ENCODE peak calls at places on chromosomes 5 and 9, in ten cellular contexts. A, Z, O, T, B, D, X, J, M and Y are unnamed samples.

GRCh38 chr9:109247228-109247627 is 73.6 kb downstream of the EPB41L4B start:
- DNase-seq in A (no peak), B (no peak), X (no peak), J (no peak), Z (no peak), M (no peak), T (no peak), O (no peak), D (no peak), Y (no peak)

GRCh38 chr5:110087829-110088228 is 398.1 kb downstream of the MAN2A1 start:
- DNase-seq in J (no peak), A (no peak), B (peak; percentile 63), X (no peak), Z (no peak), T (no peak), M (no peak), D (no peak), O (no peak), Y (no peak)

GRCh38 chr9:132023409-132024180 is 56.1 kb downstream of the MED27 start:
- DNase-seq in B (no peak), X (no peak), A (no peak), D (no peak), M (no peak), J (no peak), Z (no peak), O (no peak), T (no peak), Y (no peak)

GRCh38 chr5:662751-663435 is 30.3 kb downstream of the TPPP start:
- DNase-seq in J (peak; percentile 71), B (peak; percentile 39), T (peak; percentile 38), D (no peak), A (no peak), M (no peak), X (peak; percentile 56), O (no peak), Z (no peak), Y (no peak)

GRCh38 chr5:120146787-120147186 is 317.3 kb upstream of the PRR16 start:
- DNase-seq in O (no peak), T (no peak), A (no peak), J (no peak), B (no peak), D (no peak), M (no peak), X (no peak), Z (no peak), Y (no peak)

GRCh38 chr9:125066839-125067619 is 76.3 kb downstream of the SCAI start:
- DNase-seq in X (no peak), B (no peak), J (no peak), A (peak; percentile 14), T (no peak), M (no peak), Z (no peak), O (no peak), D (no peak), Y (no peak)

GRCh38 chr5:160486573-160486972 is 64.9 kb downstream of the PTTG1 start:
- DNase-seq in B (no peak), D (no peak), J (no peak), X (no peak), T (no peak), Z (no peak), A (no peak), M (peak; percentile 78), O (no peak), Y (peak; percentile 13)

GRCh38 chr9:137689745-137690529 is 71.1 kb downstream of the EHMT1 start:
- DNase-seq in O (no peak), D (no peak), J (no peak), M (no peak), B (no peak), X (no peak), Z (no peak), A (peak; percentile 40), T (no peak), Y (no peak)

GRCh38 chr9:129380961-129381401 is 202.9 kb upstream of the IER5L start:
- DNase-seq in M (no peak), D (no peak), Z (no peak), O (no peak), X (peak; percentile 54), J (no peak), A (no peak), T (no peak), B (no peak), Y (no peak)

GRCh38 chr9:129383005-129383414 is 204.9 kb upstream of the IER5L start:
- DNase-seq in J (no peak), D (peak; percentile 39), M (no peak), X (peak; percentile 93), B (peak; percentile 83), T (peak; percentile 85), A (peak; percentile 92), Z (peak; percentile 89), O (no peak), Y (no peak)

GRCh38 chr9:129383415-129384088 is 205.5 kb upstream of the IER5L start:
- DNase-seq in Z (peak; percentile 78), T (peak; percentile 90), M (peak; percentile 70), O (peak; percentile 77), B (peak; percentile 85), X (peak; percentile 94), D (no peak), J (peak; percentile 88), A (peak; percentile 88), Y (peak; percentile 51)

GRCh38 chr9:129381481-129381957 is 203.5 kb upstream of the IER5L start:
- DNase-seq in B (no peak), O (no peak), X (peak; percentile 68), A (no peak), D (no peak), M (no peak), T (no peak), Z (no peak), J (no peak), Y (no peak)

DNA sequence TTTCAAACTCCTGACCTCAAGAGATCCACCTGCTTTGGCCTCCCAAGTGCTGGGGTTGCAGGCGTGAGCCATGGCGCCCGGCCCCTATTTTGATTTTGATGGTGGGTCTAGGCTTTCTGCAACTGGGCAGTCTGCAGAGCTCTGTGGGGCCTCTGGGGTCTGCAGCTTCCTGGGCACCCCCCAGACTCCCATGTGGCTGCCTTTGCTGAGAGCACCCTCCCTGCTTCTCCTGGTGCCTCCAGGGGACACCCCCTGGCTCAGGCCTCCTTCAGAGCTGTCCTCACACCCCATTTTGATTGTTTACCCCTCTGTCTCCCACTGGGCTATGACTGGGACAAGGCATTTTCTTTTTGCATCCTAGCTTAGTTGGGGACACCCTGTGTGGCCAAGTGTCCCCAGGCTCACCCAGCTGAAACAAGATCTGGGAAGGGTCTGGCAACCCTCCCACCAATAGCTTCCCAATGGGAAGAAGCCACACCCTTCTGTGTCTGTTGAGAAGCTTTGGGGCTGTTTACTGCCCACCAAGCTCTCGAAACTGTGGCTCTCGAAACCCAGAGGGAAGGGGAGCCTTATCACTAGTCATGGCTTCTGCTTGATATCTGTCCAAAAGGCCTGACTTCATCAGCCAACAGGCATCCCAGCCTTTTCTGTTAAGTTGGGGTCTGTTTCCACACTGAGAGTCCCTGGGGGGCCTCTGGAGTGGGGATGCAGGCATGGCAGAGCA is 204.4 kb upstream of the IER5L start:
- DNase-seq in T (no peak), O (no peak), M (no peak), A (no peak), X (peak; percentile 77), J (no peak), D (no peak), Z (no peak), B (no peak), Y (no peak)
- H3K4me1 ChIP-seq in T (peaks cover 26% of the 10 kb centered on the region), O (peaks cover 11% of the 10 kb centered on the region), M (peaks cover 14% of the 10 kb centered on the region), A (peaks cover 7% of the 10 kb centered on the region), X (peaks cover 6% of the 10 kb centered on the region), J (peaks cover 18% of the 10 kb centered on the region), D (peaks cover 62% of the 10 kb centered on the region), Z (peaks cover 4% of the 10 kb centered on the region), B (peaks cover 10% of the 10 kb centered on the region), Y (peaks cover 6% of the 10 kb centered on the region)

GRCh38 chr5:144126707-144127106 is 43.8 kb downstream of the YIPF5 start:
- DNase-seq in B (no peak), T (no peak), D (no peak), J (no peak), Z (no peak), O (no peak), A (no peak), X (no peak), M (no peak), Y (no peak)

GRCh38 chr5:144134181-144134827 is 36.2 kb downstream of the YIPF5 start:
- DNase-seq in T (no peak), A (no peak), O (no peak), X (no peak), B (no peak), Z (no peak), M (no peak), J (no peak), D (no peak), Y (no peak)

GRCh38 chr5:144135113-144135762 is 35.2 kb downstream of the YIPF5 start:
- DNase-seq in J (no peak), D (no peak), B (no peak), T (no peak), O (no peak), X (no peak), M (no peak), Z (no peak), A (no peak), Y (no peak)

GRCh38 chr5:144133050-144133633 is 37.3 kb downstream of the YIPF5 start:
- DNase-seq in B (no peak), J (no peak), D (no peak), T (no peak), M (no peak), O (no peak), X (no peak), A (no peak), Z (no peak), Y (no peak)

DNA sequence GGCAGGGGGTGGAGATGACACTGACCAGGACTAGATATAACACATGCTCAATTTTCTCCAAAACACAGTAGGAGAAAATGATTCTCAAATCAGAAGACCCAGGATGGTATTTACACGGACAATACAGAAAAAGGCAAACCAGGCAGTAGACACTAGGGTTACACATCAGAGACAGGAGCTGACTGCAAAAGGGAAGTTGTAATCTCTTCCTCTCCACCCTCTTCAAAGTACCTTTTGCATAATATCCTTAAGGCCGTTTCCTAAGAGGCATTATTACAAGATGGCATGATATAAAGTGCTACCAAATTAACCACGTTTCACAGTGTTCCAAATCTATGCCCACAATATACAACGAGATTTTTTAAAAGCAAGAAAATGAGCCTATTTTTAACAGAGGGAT is 39.2 kb downstream of the YIPF5 start:
- DNase-seq in B (no peak), J (no peak), X (no peak), T (no peak), A (no peak), Z (no peak), O (no peak), M (no peak), D (no peak), Y (no peak)
- H3K27ac ChIP-seq in B (no peak overlapping the region), J (no peak overlapping the region), X (no peak overlapping the region), T (no peak overlapping the region), A (no peak overlapping the region), Z (no peak overlapping the region), O (no peak overlapping the region), M (no peak overlapping the region), D (no peak overlapping the region), Y (no peak overlapping the region)

GRCh38 chr5:151937851-151938250 is 13.2 kb upstream of the GLRA1 start:
- DNase-seq in X (no peak), O (no peak), J (no peak), T (no peak), A (no peak), B (no peak), M (no peak), Z (no peak), D (no peak), Y (no peak)
- H3K4me1 ChIP-seq in X (no peaks in the 10 kb centered on the region), O (no peaks in the 10 kb centered on the region), J (no peaks in the 10 kb centered on the region), T (no peaks in the 10 kb centered on the region), A (no peaks in the 10 kb centered on the region), B (no peaks in the 10 kb centered on the region), M (no peaks in the 10 kb centered on the region), Z (no peaks in the 10 kb centered on the region), D (no peaks in the 10 kb centered on the region), Y (no peaks in the 10 kb centered on the region)

GRCh38 chr9:89541798-89542197 is 43.9 kb upstream of the SEMA4D start:
- DNase-seq in M (no peak), A (no peak), B (peak; percentile 42), J (no peak), T (no peak), D (no peak), O (no peak), X (no peak), Z (no peak), Y (no peak)

GRCh38 chr9:89543057-89543456 is 45.1 kb upstream of the SEMA4D start:
- DNase-seq in O (no peak), M (no peak), T (no peak), J (peak; percentile 45), B (peak; percentile 35), D (no peak), Z (no peak), A (no peak), X (no peak), Y (no peak)

GRCh38 chr9:89543621-89544279 is 45.8 kb upstream of the SEMA4D start:
- DNase-seq in D (no peak), A (no peak), J (peak; percentile 38), X (no peak), M (no peak), O (no peak), T (no peak), Z (no peak), B (peak; percentile 37), Y (no peak)

GRCh38 chr9:89544280-89544664 is 46.4 kb upstream of the SEMA4D start:
- DNase-seq in Z (no peak), T (no peak), M (no peak), D (no peak), X (peak; percentile 76), J (peak; percentile 57), B (peak; percentile 34), O (no peak), A (no peak), Y (no peak)

GRCh38 chr9:89542461-89543021 is 44.6 kb upstream of the SEMA4D start:
- DNase-seq in Z (no peak), M (no peak), A (no peak), X (no peak), B (peak; percentile 39), T (no peak), D (no peak), O (no peak), J (peak; percentile 60), Y (no peak)
- H3K27ac ChIP-seq in Z (no peak overlapping the region), M (no peak overlapping the region), A (no peak overlapping the region), X (no peak overlapping the region), B (no peak overlapping the region), T (no peak overlapping the region), D (no peak overlapping the region), O (no peak overlapping the region), J (no peak overlapping the region), Y (no peak overlapping the region)